ENCODE peak calls at places on chromosomes 4 and X, in five cellular contexts. M, Q, A, S and B are unnamed samples.

GRCh38 chr4:38230121-38230728 is 270.0 kb downstream of the PTTG2 start:
- DNase-seq in M (no peak), Q (no peak), A (no peak), S (no peak), B (no peak)

GRCh38 chr4:73901031-73901430 is 31.8 kb downstream of the CXCL1 start:
- DNase-seq in M (peak; percentile 98), Q (no peak), A (no peak), S (peak; percentile 82), B (no peak)

GRCh38 chrX:68249401-68249831 is 183.9 kb downstream of the OPHN1 start:
- DNase-seq in M (peak; percentile 51), Q (peak; percentile 19), A (no peak), S (no peak), B (no peak)

GRCh38 chr4:148852092-148852699 is 410.0 kb upstream of the NR3C2 start:
- DNase-seq in M (no peak), Q (no peak), A (no peak), S (no peak), B (no peak)

GRCh38 chr4:165873298-165874071 is 448 bp downstream of the TLL1 start:
- DNase-seq in M (peak; percentile 16), Q (peak; percentile 42), A (no peak), S (peak; percentile 14), B (peak; percentile 36)

GRCh38 chrX:120672841-120673530 is 43.1 kb upstream of the C1GALT1C1 start:
- DNase-seq in M (no peak), Q (no peak), A (no peak), S (no peak), B (no peak)

GRCh38 chrX:69088171-69088938 is 76.9 kb downstream of the PJA1 start:
- DNase-seq in M (peak; percentile 24), Q (no peak), A (no peak), S (no peak), B (no peak)

GRCh38 chr4:118224239-118224829 is 128.5 kb downstream of the PRSS12 start:
- DNase-seq in M (peak; percentile 78), Q (no peak), A (peak; percentile 65), S (peak; percentile 81), B (peak; percentile 18)

GRCh38 chr4:76547167-76547760 is 112.2 kb downstream of the SHROOM3 start:
- DNase-seq in M (no peak), Q (no peak), A (peak; percentile 63), S (peak; percentile 40), B (no peak)

GRCh38 chrX:20547649-20548051 is 280.9 kb upstream of the RPS6KA3 start:
- DNase-seq in M (peak; percentile 64), Q (peak; percentile 40), A (no peak), S (peak; percentile 66), B (no peak)

GRCh38 chrX:30533261-30533660 is 44.3 kb downstream of the TASL start:
- DNase-seq in M (peak; percentile 63), Q (no peak), A (no peak), S (no peak), B (no peak)

GRCh38 chr4:68655764-68656444 is 14.5 kb downstream of the UGT2B15 start:
- DNase-seq in M (no peak), Q (no peak), A (no peak), S (no peak), B (no peak)

DNA sequence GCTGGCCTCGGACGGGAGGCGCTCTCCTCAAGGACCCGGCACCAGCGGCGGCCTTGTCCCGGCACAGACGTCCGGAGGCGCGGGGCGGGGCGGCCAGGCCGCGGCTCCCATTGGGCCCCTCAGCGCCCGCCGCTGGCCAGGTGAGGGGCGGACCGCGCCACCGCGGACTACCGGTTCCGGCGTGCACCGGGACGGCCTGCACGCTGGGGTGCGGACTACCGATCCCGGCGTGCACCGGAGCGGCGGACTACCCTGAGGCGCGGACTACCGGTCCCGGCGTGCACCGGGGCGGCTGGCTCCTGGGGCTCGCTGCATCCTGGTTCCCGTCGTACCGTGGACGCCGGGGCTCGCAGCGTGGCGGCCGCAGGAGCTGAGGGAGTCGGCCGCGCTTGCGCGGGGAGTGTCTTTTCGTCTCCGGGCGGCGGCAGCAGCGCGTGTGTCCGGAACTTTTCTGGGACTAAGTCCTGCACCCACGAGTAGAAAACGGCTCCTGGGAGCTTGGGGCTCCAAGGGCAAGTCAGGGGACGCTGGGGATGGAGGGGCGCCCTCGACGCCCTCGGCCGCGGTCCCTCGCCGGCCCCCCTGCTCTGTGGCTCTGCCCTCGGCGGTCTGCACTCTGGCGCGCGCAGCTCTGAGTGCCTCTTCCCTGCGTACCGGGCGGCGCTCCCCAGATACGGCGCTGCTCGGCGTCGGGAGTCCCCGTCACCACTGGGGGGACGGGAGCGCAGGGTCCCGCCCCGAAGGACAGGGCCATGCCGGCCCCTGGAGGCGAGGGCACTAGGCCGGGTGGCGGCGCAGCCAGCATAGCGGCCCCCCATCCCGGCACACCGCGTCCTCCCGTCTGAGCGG is at the start of gene LETM1:
- DNase-seq in M (peak; percentile 93), Q (peak; percentile 97), A (peak; percentile 69), S (peak; percentile 97), B (peak; percentile 99)
- TF ChIP-seq CTCF in M (no peak), Q (peak; percentile 19), A (no peak), S (peak; percentile 1), B (peak; percentile 20)

GRCh38 chrX:72545990-72546389 is 26.7 kb downstream of the HDAC8 start:
- DNase-seq in M (peak; percentile 14), Q (no peak), A (no peak), S (peak; percentile 36), B (no peak)
- TF ChIP-seq CTCF in M (peak; percentile 22), Q (no peak), A (no peak), S (peak; percentile 27), B (no peak)

DNA sequence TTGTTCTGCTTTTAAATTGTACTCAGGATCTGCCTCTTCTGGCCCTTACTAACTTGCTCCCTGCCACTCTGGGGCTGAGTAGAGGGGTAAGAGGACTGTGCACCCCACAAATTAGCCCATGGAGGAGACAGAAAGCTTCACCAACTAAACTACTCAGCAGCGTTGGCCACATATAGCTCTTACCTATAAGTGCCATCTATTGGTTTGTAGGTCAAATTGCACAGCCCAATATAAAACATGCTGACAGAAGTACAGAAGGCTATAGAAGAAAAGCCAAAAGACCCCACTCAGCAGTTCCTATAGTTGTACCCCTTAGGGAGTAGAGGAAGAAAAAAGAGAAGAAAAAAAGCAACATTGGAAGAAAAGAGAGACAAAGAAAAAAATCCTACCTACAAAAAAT is 341.2 kb upstream of the FMR1 start:
- DNase-seq in M (no peak), Q (no peak), A (no peak), S (no peak), B (no peak)
- TF ChIP-seq CTCF in M (no peak), Q (no peak), A (no peak), S (no peak), B (no peak)

GRCh38 chr4:58081356-58081755 is 971.2 kb upstream of the IGFBP7 start:
- DNase-seq in M (no peak), Q (no peak), A (no peak), S (no peak), B (no peak)
- TF ChIP-seq CTCF in M (no peak), Q (no peak), A (no peak), S (no peak), B (no peak)

DNA sequence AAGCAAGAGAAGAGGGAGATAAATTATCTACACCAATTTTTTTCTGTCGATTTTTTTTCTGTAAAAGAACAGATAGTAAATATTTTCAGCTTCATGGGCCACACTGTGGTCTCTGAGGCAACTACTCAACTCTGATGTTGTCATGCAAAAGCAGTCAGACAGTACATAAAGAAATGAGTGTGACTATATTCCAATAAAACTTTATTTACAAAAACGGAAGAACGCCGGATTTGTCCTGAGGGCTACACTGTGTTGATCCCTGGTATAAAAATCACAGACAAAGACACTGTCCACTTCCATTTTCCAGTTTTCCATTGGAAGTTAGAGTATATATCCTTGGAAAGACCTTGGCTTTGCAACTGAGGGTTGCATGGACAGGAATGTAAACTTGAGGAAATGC is 18.0 kb downstream of the GPR143 start:
- DNase-seq in M (no peak), Q (no peak), A (no peak), S (no peak), B (no peak)
- TF ChIP-seq CTCF in M (no peak), Q (no peak), A (no peak), S (no peak), B (no peak)

GRCh38 chr4:105921301-105921700 is 26.0 kb downstream of the NPNT start:
- DNase-seq in M (no peak), Q (no peak), A (no peak), S (no peak), B (no peak)

GRCh38 chr4:105923507-105924238 is 28.4 kb downstream of the NPNT start:
- DNase-seq in M (peak; percentile 75), Q (no peak), A (peak; percentile 9), S (peak; percentile 7), B (no peak)

DNA sequence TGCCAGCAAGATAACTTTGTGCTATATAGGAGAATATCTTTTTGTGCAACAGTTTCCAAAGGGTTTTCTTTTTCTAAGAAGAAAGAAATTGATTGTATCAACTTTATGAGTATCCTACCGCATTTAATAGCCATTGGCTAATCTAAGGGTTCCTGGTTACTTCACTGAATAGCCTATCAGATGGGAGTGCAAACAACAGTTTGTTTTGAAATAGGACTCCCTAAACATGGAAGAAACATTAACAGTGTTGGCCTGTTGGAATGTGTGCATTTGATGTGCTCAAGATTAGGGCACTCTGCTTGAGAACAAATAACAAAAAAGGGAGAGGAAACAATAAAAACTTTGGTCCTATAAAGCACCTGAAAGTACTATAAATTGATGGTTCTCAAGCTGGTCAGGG is 29.1 kb downstream of the NPNT start:
- DNase-seq in M (no peak), Q (no peak), A (no peak), S (no peak), B (no peak)
- TF ChIP-seq CTCF in M (no peak), Q (no peak), A (no peak), S (no peak), B (no peak)

GRCh38 chrX:12950851-12951589 is 23.9 kb upstream of the TMSB4X start:
- DNase-seq in M (no peak), Q (no peak), A (no peak), S (no peak), B (no peak)
- TF ChIP-seq CTCF in M (no peak), Q (no peak), A (peak; percentile 20), S (peak; percentile 10), B (peak; percentile 82)

DNA sequence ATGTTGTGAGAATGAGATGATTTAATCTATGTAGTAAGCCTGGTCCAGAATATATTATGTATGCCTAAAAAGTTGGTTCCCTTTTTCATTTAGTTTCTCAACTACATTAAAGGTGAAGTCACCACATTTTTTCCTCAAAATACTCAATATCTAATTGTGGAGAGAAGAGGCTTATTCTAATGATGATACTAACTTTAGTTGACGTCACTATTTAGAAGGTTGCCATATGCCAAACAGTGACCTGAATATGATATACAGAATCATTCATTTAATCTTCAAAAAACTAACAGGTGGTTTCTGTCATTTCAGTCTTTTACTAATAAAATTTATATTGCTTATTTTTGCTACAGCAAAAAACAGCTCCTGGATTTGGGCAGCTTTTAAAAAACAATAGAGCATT is 480.7 kb upstream of the NWD2 start:
- DNase-seq in M (no peak), Q (no peak), A (no peak), S (no peak), B (no peak)
- TF ChIP-seq CTCF in M (no peak), Q (no peak), A (no peak), S (no peak), B (no peak)